ENCODE peak calls at places on chromosomes 7 and 10, in four cellular contexts. A is WTC11, D is K562, M is SK-N-SH. S is an unnamed sample.

GRCh38 chr7:125149151-125149550 is 219.5 kb upstream of the POT1 start:
- DNase-seq in M (no peak), D (no peak), A (no peak), S (no peak)

GRCh38 chr7:18906901-18907300 is 210.5 kb downstream of the TWIST1 start:
- DNase-seq in A (no peak), D (no peak), M (no peak), S (no peak)

GRCh38 chr7:54995631-54996340 is 23.0 kb upstream of the EGFR start:
- DNase-seq in D (no peak), A (no peak), M (no peak), S (peak; percentile 39)

GRCh38 chr10:28991738-28992270 is 297.1 kb upstream of the LYZL1 start:
- DNase-seq in A (peak; percentile 79), M (peak; percentile 48), D (peak; percentile 69), S (peak; percentile 50)

GRCh38 chr7:20146461-20146860 is 70.7 kb downstream of the MACC1 start:
- DNase-seq in D (no peak), A (no peak), M (no peak), S (no peak)

GRCh38 chr7:105741993-105742392 is 134.4 kb downstream of the ATXN7L1 start:
- DNase-seq in M (no peak), D (no peak), A (no peak), S (no peak)

GRCh38 chr10:88122145-88122544 is 258.7 kb downstream of the PTEN start:
- DNase-seq in D (no peak), A (no peak), M (no peak), S (no peak)

GRCh38 chr10:71285180-71285545 is 33.9 kb upstream of the SLC29A3 start:
- DNase-seq in D (peak; percentile 87), M (peak; percentile 85), A (peak; percentile 77), S (peak; percentile 28)

DNA sequence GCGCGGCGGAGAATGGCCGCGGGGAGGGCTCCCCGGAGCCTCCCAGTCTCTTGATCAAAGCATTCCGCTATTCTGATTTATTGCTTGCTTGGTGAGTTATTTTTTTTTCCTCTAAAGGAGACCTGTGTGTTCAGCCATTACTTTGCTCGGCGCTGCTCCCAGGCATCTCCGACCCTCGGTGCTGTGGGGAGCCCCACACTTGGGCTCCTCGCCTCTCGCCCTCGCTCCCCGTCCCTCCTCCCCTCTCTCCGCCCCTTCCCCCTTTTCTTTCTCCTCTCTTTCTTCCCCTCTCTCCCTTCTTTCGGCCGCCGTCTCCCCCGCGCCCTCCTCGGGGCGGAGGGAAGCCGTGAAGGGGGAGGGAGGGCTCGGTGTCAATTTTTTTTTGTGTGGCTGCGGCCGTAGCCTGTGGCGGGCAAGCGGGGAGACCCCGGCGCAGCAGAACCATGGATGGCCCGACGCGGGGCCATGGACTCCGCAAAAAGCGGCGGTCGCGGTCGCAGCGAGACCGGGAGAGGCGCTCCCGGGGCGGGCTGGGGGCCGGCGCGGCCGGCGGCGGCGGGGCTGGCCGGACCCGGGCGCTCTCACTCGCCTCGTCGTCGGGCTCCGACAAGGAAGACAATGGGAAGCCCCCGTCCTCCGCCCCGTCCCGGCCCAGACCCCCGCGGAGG is 1.1 kb downstream of the AUTS2 start:
- DNase-seq in D (no peak), M (peak; percentile 82), A (peak; percentile 50), S (no peak)
- TF ChIP-seq FOXJ3 in D (no peak), M (no peak), A (no peak), S (no peak)

DNA sequence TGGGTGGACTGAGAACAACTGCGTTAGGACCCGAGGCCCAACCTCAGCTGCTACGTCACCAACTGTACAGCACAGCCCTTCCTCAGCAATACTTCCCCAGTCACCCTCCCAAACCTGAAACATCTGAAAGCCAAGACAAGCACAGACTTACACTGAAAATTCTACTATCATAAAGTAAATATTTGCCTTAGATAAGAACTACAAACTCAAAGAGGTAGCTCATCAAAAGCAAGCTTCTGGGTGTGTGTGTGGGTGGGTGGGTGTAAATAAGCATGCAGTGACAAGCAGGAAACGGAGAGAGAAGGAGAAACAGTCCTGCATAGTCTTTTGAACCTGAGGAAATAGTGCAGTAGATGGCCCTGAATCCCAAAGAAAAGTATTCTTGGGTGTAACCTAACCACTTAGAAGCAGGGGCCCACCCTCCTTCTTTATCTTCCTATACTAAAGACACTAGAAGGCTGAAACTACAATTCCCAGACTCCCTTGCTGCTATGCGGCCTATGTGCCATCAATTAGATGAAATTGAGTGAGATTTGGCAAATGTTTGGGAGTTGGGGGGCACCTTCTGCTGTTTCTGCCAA is 18.7 kb downstream of the SLC25A13 start:
- DNase-seq in A (no peak), D (peak; percentile 47), M (no peak), S (peak; percentile 96)
- TF ChIP-seq FOXJ3 in A (no peak), D (no peak), M (no peak), S (peak; percentile 94)

GRCh38 chr10:32938554-32939061 is 19.4 kb downstream of the ITGB1 start:
- DNase-seq in A (no peak), M (peak; percentile 70), D (no peak), S (peak; percentile 83)
- TF ChIP-seq FOXJ3 in A (no peak), M (no peak), D (no peak), S (no peak)

GRCh38 chr7:155363146-155363539 is 65.5 kb downstream of the INSIG1 start:
- DNase-seq in A (no peak), M (no peak), D (no peak), S (no peak)
- TF ChIP-seq FOXJ3 in A (no peak), M (no peak), D (no peak), S (no peak)

DNA sequence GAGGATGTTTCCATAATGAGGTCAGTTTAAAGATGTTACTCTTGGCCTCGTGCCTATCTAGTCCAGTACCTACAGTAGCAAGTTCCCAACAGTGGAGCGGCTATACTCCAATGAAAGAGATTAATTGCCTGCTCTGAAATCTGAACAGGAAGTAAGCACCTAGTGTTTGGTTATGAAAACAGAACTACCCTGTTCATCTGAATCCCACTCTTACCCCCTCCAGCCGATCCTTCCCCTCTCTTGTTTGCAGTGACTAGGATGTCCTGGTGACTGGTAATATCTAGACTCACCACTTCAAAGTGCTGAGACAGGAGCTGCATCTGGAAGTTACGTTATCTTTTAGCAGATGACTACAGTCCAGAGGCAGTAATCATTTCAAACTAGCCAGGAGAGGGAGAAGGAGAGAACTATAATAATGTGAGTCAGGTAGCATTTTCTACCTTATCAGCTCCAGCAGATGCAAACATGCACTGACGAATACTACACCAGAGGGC is 666.7 kb upstream of the NRP1 start:
- DNase-seq in D (peak; percentile 7), A (no peak), M (peak; percentile 38), S (peak; percentile 50)
- TF ChIP-seq FOXJ3 in D (no peak), A (no peak), M (no peak), S (no peak)

S was measured in HepG2.